ENCODE peak calls at places on chromosomes 16 and 17, in nine cellular contexts. M is NCI-H510A treated with DMSO at 0.1 percent for 48 hours; I is EH; H is naive thymus-derived CD4-positive, alpha-beta T cell; Z is SK-N-MC; E is H4; W is ELR; N is M059J; R is H9. F is an unnamed sample.

GRCh38 chr17:72380120-72380519 is 259.3 kb downstream of the SOX9 start:
- DNase-seq in M (no peak), I (no peak), H (no peak), Z (no peak), E (no peak), W (no peak), N (no peak), R (no peak), F (no peak)

GRCh38 chr16:65965632-65966031 is 400.9 kb upstream of the CDH5 start:
- DNase-seq in M (peak; percentile 59), I (no peak), H (no peak), Z (no peak), E (no peak), W (no peak), N (peak; percentile 57), R (no peak), F (peak; percentile 33)

GRCh38 chr17:19448341-19449268 is 37.6 kb downstream of the RNF112 start:
- DNase-seq in M (no peak), I (peak; percentile 98), H (no peak), Z (peak; percentile 14), E (peak; percentile 96), W (peak; percentile 92), N (peak; percentile 94), R (peak; percentile 14), F (no peak)

GRCh38 chr17:78499715-78500540 is 77.3 kb downstream of the DNAH17 start:
- DNase-seq in M (no peak), I (no peak), H (no peak), Z (no peak), E (no peak), W (no peak), N (no peak), R (no peak), F (no peak)

GRCh38 chr16:28610595-28611270 is 889 bp upstream of the SULT1A1 start:
- DNase-seq in M (no peak), I (no peak), H (no peak), Z (no peak), E (no peak), W (no peak), N (no peak), R (peak; percentile 55), F (no peak)

GRCh38 chr17:66637491-66637890 is 197.4 kb upstream of the CACNG5 start:
- DNase-seq in M (no peak), I (no peak), H (no peak), Z (no peak), E (no peak), W (no peak), N (peak; percentile 81), R (no peak), F (no peak)

GRCh38 chr16:69613283-69614154 is 47.8 kb downstream of the NFAT5 start:
- DNase-seq in M (peak; percentile 7), I (peak; percentile 38), H (no peak), Z (no peak), E (no peak), W (peak; percentile 15), N (peak; percentile 22), R (no peak), F (peak; percentile 47)

GRCh38 chr16:11170201-11170600 is 85.8 kb downstream of the SOCS1 start:
- DNase-seq in M (no peak), I (no peak), H (no peak), Z (no peak), E (no peak), W (no peak), N (no peak), R (no peak), F (no peak)

GRCh38 chr16:63061319-63061718 is 1025.1 kb upstream of the CDH8 start:
- DNase-seq in M (no peak), I (no peak), H (no peak), Z (no peak), E (no peak), W (no peak), N (no peak), R (peak; percentile 42), F (no peak)

GRCh38 chr17:61635913-61636432 is 45.0 kb upstream of the NACA2 start:
- DNase-seq in M (peak; percentile 72), I (peak; percentile 70), H (peak; percentile 5), Z (peak; percentile 47), E (peak; percentile 66), W (peak; percentile 76), N (peak; percentile 62), R (peak; percentile 54), F (peak; percentile 71)

GRCh38 chr17:48749621-48750553 is 21.3 kb upstream of the HOXB13 start:
- DNase-seq in M (no peak), I (no peak), H (no peak), Z (no peak), E (no peak), W (no peak), N (no peak), R (peak; percentile 64), F (no peak)

GRCh38 chr17:57569021-57569420 is 176.1 kb downstream of the CCDC182 start:
- DNase-seq in M (no peak), I (no peak), H (no peak), Z (no peak), E (no peak), W (no peak), N (no peak), R (no peak), F (no peak)

GRCh38 chr17:76091526-76092285 is 11.9 kb downstream of the EXOC7 start:
- DNase-seq in M (no peak), I (no peak), H (peak; percentile 39), Z (no peak), E (no peak), W (no peak), N (no peak), R (no peak), F (no peak)

GRCh38 chr17:78915872-78916632 is 9.1 kb downstream of the TIMP2 start:
- DNase-seq in M (no peak), I (peak; percentile 61), H (peak; percentile 27), Z (no peak), E (peak; percentile 40), W (peak; percentile 65), N (peak; percentile 82), R (no peak), F (peak; percentile 27)

GRCh38 chr17:32520737-32521399 is 34.1 kb downstream of the CDK5R1 start:
- DNase-seq in M (no peak), I (no peak), H (no peak), Z (no peak), E (no peak), W (no peak), N (no peak), R (no peak), F (no peak)

F was measured in DMS53.